ENCODE peak calls at places on chromosomes 2 and 18, in ten cellular contexts. O, C, H, T, F, L, E, A, P and G are unnamed samples.

GRCh38 chr2:134839649-134840048 is 1.2 kb downstream of the ACMSD start:
- DNase-seq in O (no peak), C (no peak), H (no peak), T (no peak), F (no peak), L (no peak), E (no peak), A (no peak), P (no peak), G (no peak)

GRCh38 chr18:3177902-3178687 is 41.7 kb downstream of the MYOM1 start:
- DNase-seq in O (peak; percentile 43), C (peak; percentile 43), H (no peak), T (peak; percentile 33), F (no peak), L (no peak), E (peak; percentile 89), A (no peak), P (no peak), G (no peak)

GRCh38 chr2:9378433-9379371 is 44.6 kb downstream of the ITGB1BP1 start:
- DNase-seq in O (peak; percentile 68), C (peak; percentile 86), H (no peak), T (peak; percentile 81), F (no peak), L (no peak), E (peak; percentile 85), A (peak; percentile 71), P (no peak), G (peak; percentile 61)

GRCh38 chr2:172211507-172211906 is 108.8 kb upstream of the DLX2 start:
- DNase-seq in O (no peak), C (no peak), H (no peak), T (no peak), F (no peak), L (no peak), E (no peak), A (no peak), P (no peak), G (no peak)

GRCh38 chr2:234025475-234025874 is 25.0 kb upstream of the SPP2 start:
- DNase-seq in O (no peak), C (no peak), H (no peak), T (no peak), F (peak; percentile 33), L (no peak), E (no peak), A (no peak), P (no peak), G (no peak)

GRCh38 chr18:36744261-36744876 is 84.4 kb downstream of the TPGS2 start:
- DNase-seq in O (no peak), C (no peak), H (no peak), T (no peak), F (no peak), L (no peak), E (no peak), A (no peak), P (no peak), G (peak; percentile 27)

GRCh38 chr2:33108483-33109443 is 162.0 kb downstream of the LTBP1 start:
- DNase-seq in O (no peak), C (no peak), H (no peak), T (no peak), F (no peak), L (no peak), E (no peak), A (no peak), P (no peak), G (peak; percentile 79)

GRCh38 chr2:67857836-67858235 is 205.0 kb downstream of the C1D start:
- DNase-seq in O (no peak), C (no peak), H (no peak), T (no peak), F (no peak), L (no peak), E (no peak), A (no peak), P (no peak), G (no peak)

GRCh38 chr2:47509250-47509649 is 106.3 kb downstream of the MSH2 start:
- DNase-seq in O (no peak), C (no peak), H (no peak), T (no peak), F (no peak), L (no peak), E (no peak), A (no peak), P (no peak), G (no peak)

GRCh38 chr2:220220009-220220408 is 592.6 kb downstream of the SLC4A3 start:
- DNase-seq in O (no peak), C (no peak), H (no peak), T (no peak), F (no peak), L (no peak), E (no peak), A (no peak), P (no peak), G (no peak)

GRCh38 chr18:48820483-48821250 is 130.1 kb downstream of the SMAD7 start:
- DNase-seq in O (peak; percentile 5), C (no peak), H (no peak), T (peak; percentile 8), F (no peak), L (no peak), E (peak; percentile 24), A (peak; percentile 28), P (peak; percentile 36), G (no peak)

GRCh38 chr2:135424849-135425248 is 106.2 kb downstream of the ZRANB3 start:
- DNase-seq in O (no peak), C (no peak), H (no peak), T (no peak), F (no peak), L (no peak), E (no peak), A (no peak), P (no peak), G (no peak)

DNA sequence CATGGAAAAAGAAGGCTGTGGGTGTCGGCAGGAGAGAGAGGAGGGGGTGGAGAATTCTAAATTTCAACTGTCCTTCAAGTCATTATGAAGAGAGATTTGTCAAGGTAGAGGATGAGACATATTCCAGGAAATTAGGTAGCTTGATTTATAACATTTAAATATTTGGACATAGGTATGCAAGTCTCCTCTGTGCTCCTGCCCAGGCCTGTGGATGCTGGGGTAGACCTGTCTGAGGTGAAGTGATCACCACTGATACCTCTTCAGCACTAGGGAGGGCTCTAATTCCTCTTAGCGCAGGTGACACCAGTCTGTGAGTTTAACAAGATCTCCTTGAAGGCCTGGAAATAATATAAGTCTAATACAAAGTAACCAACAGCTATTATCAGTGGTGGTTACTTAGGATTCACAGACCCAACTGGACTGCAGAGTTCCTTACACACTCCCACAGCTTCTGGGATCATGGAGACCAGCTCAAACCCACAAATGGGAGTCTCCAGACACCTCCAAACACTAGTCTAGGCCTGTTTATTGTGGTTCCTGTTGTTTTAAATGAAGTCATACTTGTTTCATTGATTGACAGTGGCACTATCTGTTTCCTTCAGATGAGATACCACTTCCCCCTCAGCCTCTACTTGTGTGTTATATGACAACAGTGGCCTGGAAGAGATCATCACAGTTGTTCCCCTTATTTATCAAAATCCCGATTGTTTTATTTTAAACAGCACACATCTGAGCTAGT is 104.1 kb upstream of the ITPRID2 start:
- DNase-seq in O (no peak), C (no peak), H (no peak), T (no peak), F (no peak), L (no peak), E (no peak), A (no peak), P (no peak), G (no peak)
- H3K27ac ChIP-seq in O (no peak overlapping the region), C (no peak overlapping the region), H (no peak overlapping the region), T (no peak overlapping the region), F (no peak overlapping the region), L (no peak overlapping the region), E (no peak overlapping the region), A (no peak overlapping the region), P (peak overlapping the region; percentile 92), G (no peak overlapping the region)

GRCh38 chr2:12006841-12007240 is 260.4 kb downstream of the LPIN1 start:
- DNase-seq in O (no peak), C (no peak), H (peak; percentile 85), T (no peak), F (no peak), L (peak; percentile 43), E (no peak), A (peak; percentile 79), P (no peak), G (no peak)

GRCh38 chr2:12004713-12005112 is 258.3 kb downstream of the LPIN1 start:
- DNase-seq in O (no peak), C (no peak), H (no peak), T (no peak), F (no peak), L (no peak), E (no peak), A (no peak), P (no peak), G (no peak)

GRCh38 chr2:12008425-12009061 is 262.1 kb downstream of the LPIN1 start:
- DNase-seq in O (no peak), C (no peak), H (no peak), T (no peak), F (no peak), L (no peak), E (no peak), A (no peak), P (no peak), G (no peak)

GRCh38 chr2:12007282-12007681 is 260.9 kb downstream of the LPIN1 start:
- DNase-seq in O (no peak), C (no peak), H (no peak), T (no peak), F (no peak), L (no peak), E (no peak), A (no peak), P (no peak), G (no peak)

GRCh38 chr2:12005886-12006681 is 259.7 kb downstream of the LPIN1 start:
- DNase-seq in O (no peak), C (no peak), H (no peak), T (no peak), F (peak; percentile 64), L (no peak), E (no peak), A (peak; percentile 63), P (no peak), G (no peak)
- H3K27me3 ChIP-seq in O (no peaks in the 10 kb centered on the region), C (peaks cover under 1% of the 10 kb centered on the region), H (no peaks in the 10 kb centered on the region), T (no peaks in the 10 kb centered on the region), F (peaks cover 21% of the 10 kb centered on the region), L (no peaks in the 10 kb centered on the region), E (no peaks in the 10 kb centered on the region), A (no peaks in the 10 kb centered on the region), P (no peaks in the 10 kb centered on the region), G (no peaks in the 10 kb centered on the region)

GRCh38 chr2:161416294-161416632 is at the start of gene TBR1:
- DNase-seq in O (no peak), C (no peak), H (peak; percentile 31), T (no peak), F (no peak), L (no peak), E (no peak), A (peak; percentile 66), P (no peak), G (no peak)
- H3K27ac ChIP-seq in O (no peak within 1 kb of the TSS), C (no peak within 1 kb of the TSS), H (no peak within 1 kb of the TSS), T (no peak within 1 kb of the TSS), F (no peak within 1 kb of the TSS), L (no peak within 1 kb of the TSS), E (no peak within 1 kb of the TSS), A (no peak within 1 kb of the TSS), P (no peak within 1 kb of the TSS), G (no peak within 1 kb of the TSS)

DNA sequence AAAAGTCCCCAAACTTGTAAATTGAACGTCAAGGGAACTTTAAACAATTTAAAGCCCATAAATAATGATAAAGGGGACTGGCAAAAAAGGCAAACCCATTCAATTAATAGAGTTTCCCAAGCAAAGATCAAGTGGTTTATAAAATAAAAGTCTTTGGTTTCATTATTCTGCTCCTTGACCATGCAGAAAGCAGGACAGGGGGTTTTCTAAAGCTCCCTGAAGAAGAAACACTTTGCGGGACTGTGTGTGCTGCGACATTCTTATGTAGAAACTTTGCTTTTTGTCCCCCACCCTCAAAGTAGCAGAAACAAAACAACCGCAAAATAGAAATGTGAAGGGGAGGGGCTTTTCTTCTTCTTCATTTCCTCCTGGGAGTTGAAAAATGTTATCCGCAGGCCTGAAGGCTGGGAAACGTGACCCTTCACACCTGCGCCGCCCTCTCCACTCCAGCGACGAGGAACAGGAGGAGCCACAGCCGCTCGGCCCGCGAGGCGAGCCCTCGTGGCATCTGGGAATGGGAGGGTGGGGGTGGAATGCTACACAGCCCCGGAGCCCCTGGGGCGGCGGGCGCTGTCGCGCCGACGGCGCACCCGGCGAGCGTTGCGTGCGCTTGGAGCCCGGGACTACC is 4.2 kb upstream of the GBX2 start:
- DNase-seq in O (no peak), C (no peak), H (peak; percentile 29), T (no peak), F (no peak), L (no peak), E (no peak), A (peak; percentile 60), P (no peak), G (no peak)
- H3K27me3 ChIP-seq in O (peaks cover 92% of the 10 kb centered on the region), C (peaks cover 97% of the 10 kb centered on the region), H (peaks cover 91% of the 10 kb centered on the region), T (peaks cover 85% of the 10 kb centered on the region), F (peaks cover 30% of the 10 kb centered on the region), L (peaks cover 73% of the 10 kb centered on the region), E (peaks cover 1% of the 10 kb centered on the region), A (peaks cover 97% of the 10 kb centered on the region), P (peaks cover 72% of the 10 kb centered on the region), G (peaks cover 87% of the 10 kb centered on the region)